ENCODE peak calls at places on chromosome 17, in seven cellular contexts. One of them, this sample, is unnamed.

GRCh38 chr17:28646039-28646754 is 1.2 kb upstream of the BLTP2 start:
- DNase-seq in stimulated activated CD8-positive, alpha-beta memory T cell treated with anti-CD3 and anti-CD28 coated beads, Interleukin-7, amount 100 ng/mL, for 1 hour: no peak
- DNase-seq in AG10803: no peak
- DNase-seq in GM10248: no peak
- DNase-seq in activated CD4-positive, alpha-beta T cell treated with anti-CD3 and anti-CD28 coated beads for 48 hours: no peak
- DNase-seq in activated CD8-positive, alpha-beta T cell treated with anti-CD3 and anti-CD28 coated beads for 36 hours: no peak
- DNase-seq in brain microvascular endothelial cell: no peak
- DNase-seq in this sample: no peak

GRCh38 chr17:58339775-58340622 is 11.4 kb upstream of the TSPOAP1 start:
- DNase-seq in stimulated activated CD8-positive, alpha-beta memory T cell treated with anti-CD3 and anti-CD28 coated beads, Interleukin-7, amount 100 ng/mL, for 1 hour: no peak
- DNase-seq in AG10803: no peak
- DNase-seq in GM10248: no peak
- DNase-seq in activated CD4-positive, alpha-beta T cell treated with anti-CD3 and anti-CD28 coated beads for 48 hours: peak; percentile 45
- DNase-seq in activated CD8-positive, alpha-beta T cell treated with anti-CD3 and anti-CD28 coated beads for 36 hours: peak; percentile 51
- DNase-seq in brain microvascular endothelial cell: no peak
- DNase-seq in this sample: peak; percentile 56

GRCh38 chr17:74757502-74757901 is 9.1 kb downstream of the NHERF1 start:
- DNase-seq in stimulated activated CD8-positive, alpha-beta memory T cell treated with anti-CD3 and anti-CD28 coated beads, Interleukin-7, amount 100 ng/mL, for 1 hour: no peak
- DNase-seq in AG10803: no peak
- DNase-seq in GM10248: no peak
- DNase-seq in activated CD4-positive, alpha-beta T cell treated with anti-CD3 and anti-CD28 coated beads for 48 hours: no peak
- DNase-seq in activated CD8-positive, alpha-beta T cell treated with anti-CD3 and anti-CD28 coated beads for 36 hours: no peak
- DNase-seq in brain microvascular endothelial cell: no peak
- DNase-seq in this sample: no peak

GRCh38 chr17:42438600-42439567 is 15.8 kb upstream of the CAVIN1 start:
- DNase-seq in stimulated activated CD8-positive, alpha-beta memory T cell treated with anti-CD3 and anti-CD28 coated beads, Interleukin-7, amount 100 ng/mL, for 1 hour: no peak
- DNase-seq in AG10803: peak; percentile 31
- DNase-seq in GM10248: no peak
- DNase-seq in activated CD4-positive, alpha-beta T cell treated with anti-CD3 and anti-CD28 coated beads for 48 hours: peak; percentile 64
- DNase-seq in activated CD8-positive, alpha-beta T cell treated with anti-CD3 and anti-CD28 coated beads for 36 hours: peak; percentile 77
- DNase-seq in brain microvascular endothelial cell: peak; percentile 54
- DNase-seq in this sample: no peak

GRCh38 chr17:49226771-49227435 is 3.7 kb downstream of the PHOSPHO1 start:
- DNase-seq in stimulated activated CD8-positive, alpha-beta memory T cell treated with anti-CD3 and anti-CD28 coated beads, Interleukin-7, amount 100 ng/mL, for 1 hour: no peak
- DNase-seq in AG10803: no peak
- DNase-seq in GM10248: no peak
- DNase-seq in activated CD4-positive, alpha-beta T cell treated with anti-CD3 and anti-CD28 coated beads for 48 hours: no peak
- DNase-seq in activated CD8-positive, alpha-beta T cell treated with anti-CD3 and anti-CD28 coated beads for 36 hours: no peak
- DNase-seq in brain microvascular endothelial cell: no peak
- DNase-seq in this sample: no peak

GRCh38 chr17:72258711-72259110 is 137.9 kb downstream of the SOX9 start:
- DNase-seq in stimulated activated CD8-positive, alpha-beta memory T cell treated with anti-CD3 and anti-CD28 coated beads, Interleukin-7, amount 100 ng/mL, for 1 hour: no peak
- DNase-seq in AG10803: no peak
- DNase-seq in GM10248: no peak
- DNase-seq in activated CD4-positive, alpha-beta T cell treated with anti-CD3 and anti-CD28 coated beads for 48 hours: no peak
- DNase-seq in activated CD8-positive, alpha-beta T cell treated with anti-CD3 and anti-CD28 coated beads for 36 hours: no peak
- DNase-seq in brain microvascular endothelial cell: no peak
- DNase-seq in this sample: no peak

GRCh38 chr17:36602924-36603384 is 1.6 kb downstream of the MRM1 start:
- DNase-seq in stimulated activated CD8-positive, alpha-beta memory T cell treated with anti-CD3 and anti-CD28 coated beads, Interleukin-7, amount 100 ng/mL, for 1 hour: peak; percentile 39
- DNase-seq in AG10803: peak; percentile 61
- DNase-seq in GM10248: peak; percentile 74
- DNase-seq in activated CD4-positive, alpha-beta T cell treated with anti-CD3 and anti-CD28 coated beads for 48 hours: peak; percentile 79
- DNase-seq in activated CD8-positive, alpha-beta T cell treated with anti-CD3 and anti-CD28 coated beads for 36 hours: peak; percentile 86
- DNase-seq in brain microvascular endothelial cell: peak; percentile 63
- DNase-seq in this sample: peak; percentile 90

GRCh38 chr17:69057280-69057679 is 3.4 kb downstream of the ABCA9 start:
- DNase-seq in stimulated activated CD8-positive, alpha-beta memory T cell treated with anti-CD3 and anti-CD28 coated beads, Interleukin-7, amount 100 ng/mL, for 1 hour: no peak
- DNase-seq in AG10803: no peak
- DNase-seq in GM10248: no peak
- DNase-seq in activated CD4-positive, alpha-beta T cell treated with anti-CD3 and anti-CD28 coated beads for 48 hours: no peak
- DNase-seq in activated CD8-positive, alpha-beta T cell treated with anti-CD3 and anti-CD28 coated beads for 36 hours: no peak
- DNase-seq in brain microvascular endothelial cell: no peak
- DNase-seq in this sample: no peak

GRCh38 chr17:29788045-29788444 is 142.0 kb downstream of the SSH2 start:
- DNase-seq in stimulated activated CD8-positive, alpha-beta memory T cell treated with anti-CD3 and anti-CD28 coated beads, Interleukin-7, amount 100 ng/mL, for 1 hour: no peak
- DNase-seq in AG10803: no peak
- DNase-seq in GM10248: no peak
- DNase-seq in activated CD4-positive, alpha-beta T cell treated with anti-CD3 and anti-CD28 coated beads for 48 hours: no peak
- DNase-seq in activated CD8-positive, alpha-beta T cell treated with anti-CD3 and anti-CD28 coated beads for 36 hours: no peak
- DNase-seq in brain microvascular endothelial cell: no peak
- DNase-seq in this sample: no peak

GRCh38 chr17:31446195-31446967 is 54.9 kb downstream of the RAB11FIP4 start:
- DNase-seq in stimulated activated CD8-positive, alpha-beta memory T cell treated with anti-CD3 and anti-CD28 coated beads, Interleukin-7, amount 100 ng/mL, for 1 hour: no peak
- DNase-seq in AG10803: no peak
- DNase-seq in GM10248: no peak
- DNase-seq in activated CD4-positive, alpha-beta T cell treated with anti-CD3 and anti-CD28 coated beads for 48 hours: no peak
- DNase-seq in activated CD8-positive, alpha-beta T cell treated with anti-CD3 and anti-CD28 coated beads for 36 hours: no peak
- DNase-seq in brain microvascular endothelial cell: no peak
- DNase-seq in this sample: no peak

GRCh38 chr17:49365667-49366066 is 3.6 kb upstream of the ZNF652 start:
- DNase-seq in stimulated activated CD8-positive, alpha-beta memory T cell treated with anti-CD3 and anti-CD28 coated beads, Interleukin-7, amount 100 ng/mL, for 1 hour: no peak
- DNase-seq in AG10803: peak; percentile 33
- DNase-seq in GM10248: no peak
- DNase-seq in activated CD4-positive, alpha-beta T cell treated with anti-CD3 and anti-CD28 coated beads for 48 hours: peak; percentile 39
- DNase-seq in activated CD8-positive, alpha-beta T cell treated with anti-CD3 and anti-CD28 coated beads for 36 hours: peak; percentile 50
- DNase-seq in brain microvascular endothelial cell: no peak
- DNase-seq in this sample: peak; percentile 83

This sample was measured in islet precursor cell.